ENCODE peak calls at places on chromosomes 11 and 22, in six cellular contexts. O is cardiac muscle cell, D is HFF-Myc, G is natural killer cell, Y is dorsolateral prefrontal cortex, H is HFFc6. K is an unnamed sample.

GRCh38 chr11:15829312-15829711 is 527.0 kb downstream of the SOX6 start:
- DNase-seq in O (no peak), D (no peak), G (no peak), Y (no peak), H (no peak), K (no peak)

GRCh38 chr11:125084057-125084416 is 20.9 kb downstream of the SLC37A2 start:
- DNase-seq in O (no peak), D (no peak), G (no peak), Y (peak; percentile 28), H (no peak), K (no peak)

GRCh38 chr11:72821221-72821919 is 7.2 kb downstream of the ATG16L2 start:
- DNase-seq in O (no peak), D (no peak), G (no peak), Y (peak; percentile 45), H (no peak), K (no peak)

GRCh38 chr11:30000986-30001385 is 15.8 kb downstream of the KCNA4 start:
- DNase-seq in O (no peak), D (no peak), G (no peak), Y (no peak), H (no peak), K (no peak)

GRCh38 chr11:78929092-78929905 is 354.6 kb upstream of the NARS2 start:
- DNase-seq in O (no peak), D (no peak), G (no peak), Y (no peak), H (no peak), K (no peak)

GRCh38 chr22:41334215-41334614 is 32.9 kb downstream of the ZC3H7B start:
- DNase-seq in O (no peak), D (no peak), G (no peak), Y (no peak), H (no peak), K (no peak)

GRCh38 chr11:69337211-69337721 is 43.3 kb downstream of the MYEOV start:
- DNase-seq in O (no peak), D (no peak), G (no peak), Y (no peak), H (peak; percentile 54), K (peak; percentile 14)

GRCh38 chr22:26887456-26887855 is 230.1 kb downstream of the MIAT start:
- DNase-seq in O (peak; percentile 84), D (peak; percentile 80), G (no peak), Y (no peak), H (peak; percentile 74), K (no peak)

GRCh38 chr11:130023204-130023603 is 20.6 kb upstream of the PRDM10 start:
- DNase-seq in O (peak; percentile 68), D (no peak), G (no peak), Y (no peak), H (peak; percentile 66), K (no peak)

GRCh38 chr22:50521710-50522109 is 3.7 kb downstream of the SCO2 start:
- DNase-seq in O (no peak), D (no peak), G (no peak), Y (no peak), H (no peak), K (no peak)

GRCh38 chr11:20973959-20974358 is 304.6 kb downstream of the NELL1 start:
- DNase-seq in O (no peak), D (no peak), G (no peak), Y (no peak), H (no peak), K (no peak)

GRCh38 chr22:48265000-48265625 is 1502.7 kb downstream of the TBC1D22A start:
- DNase-seq in O (no peak), D (no peak), G (no peak), Y (no peak), H (no peak), K (no peak)

GRCh38 chr11:130677486-130678153 is 229.2 kb downstream of the ADAMTS15 start:
- DNase-seq in O (peak; percentile 96), D (peak; percentile 46), G (no peak), Y (no peak), H (peak; percentile 89), K (no peak)

GRCh38 chr11:13448876-13449275 is 14.1 kb downstream of the BTBD10 start:
- DNase-seq in O (peak; percentile 85), D (no peak), G (no peak), Y (no peak), H (no peak), K (no peak)

GRCh38 chr22:46363611-46364321 is 28.3 kb downstream of the TRMU start:
- DNase-seq in O (no peak), D (no peak), G (no peak), Y (no peak), H (no peak), K (no peak)

GRCh38 chr22:25692392-25692791 is 49.6 kb upstream of the MYO18B start:
- DNase-seq in O (no peak), D (no peak), G (no peak), Y (no peak), H (no peak), K (no peak)

GRCh38 chr22:39182478-39183030 is 30.1 kb upstream of the CBX7 start:
- DNase-seq in O (peak; percentile 57), D (no peak), G (no peak), Y (no peak), H (no peak), K (no peak)

GRCh38 chr11:105244157-105244820 is 104.7 kb upstream of the CARD18 start:
- DNase-seq in O (peak; percentile 93), D (peak; percentile 89), G (no peak), Y (no peak), H (peak; percentile 91), K (no peak)

DNA sequence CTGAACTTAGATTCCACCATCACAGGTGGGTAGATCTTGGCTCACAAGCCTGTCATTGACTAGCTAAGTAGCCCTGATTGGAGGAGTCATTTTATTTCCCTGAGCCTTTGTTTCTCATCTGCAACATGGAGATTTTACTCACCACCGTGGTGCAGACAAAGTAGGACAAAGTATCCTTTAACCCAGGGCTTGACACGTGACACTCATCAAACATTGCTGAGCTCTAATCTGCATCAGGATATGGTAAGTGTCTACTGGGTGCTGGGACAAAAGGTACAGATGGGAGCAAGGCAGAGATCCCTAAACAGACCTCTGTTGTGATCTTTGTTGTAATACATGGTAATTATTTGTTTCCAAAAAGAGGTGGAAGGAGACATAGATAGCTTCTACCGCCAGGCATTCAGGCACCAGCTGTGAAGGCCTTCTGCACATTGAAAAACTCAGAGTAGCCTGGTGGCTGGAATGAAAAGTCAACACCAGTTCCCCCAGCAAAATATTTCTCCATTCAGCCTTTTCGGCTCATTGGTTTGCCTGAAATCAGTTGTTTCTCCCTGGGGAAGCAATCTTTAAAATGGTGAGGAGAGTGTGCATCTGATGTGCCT is 18.3 kb upstream of the MICAL2 start:
- DNase-seq in O (no peak), D (no peak), G (no peak), Y (no peak), H (no peak), K (no peak)
- TF ChIP-seq CTCF in O (no peak), D (no peak), G (no peak), Y (no peak), H (peak; percentile 53), K (no peak)

GRCh38 chr11:18168372-18168771 is 4.3 kb upstream of the MRGPRX4 start:
- DNase-seq in O (no peak), D (no peak), G (no peak), Y (no peak), H (no peak), K (no peak)

GRCh38 chr11:18172686-18173085 is at the start of gene MRGPRX4:
- DNase-seq in O (no peak), D (no peak), G (no peak), Y (no peak), H (no peak), K (no peak)

GRCh38 chr11:18173225-18173866 is 709 bp downstream of the MRGPRX4 start:
- DNase-seq in O (no peak), D (no peak), G (no peak), Y (no peak), H (no peak), K (no peak)

GRCh38 chr11:18171377-18172000 is 1.1 kb upstream of the MRGPRX4 start:
- DNase-seq in O (peak; percentile 47), D (peak; percentile 10), G (no peak), Y (no peak), H (peak; percentile 29), K (no peak)
- TF ChIP-seq CTCF in O (peak; percentile 65), D (peak; percentile 66), G (no peak), Y (no peak), H (peak; percentile 80), K (no peak)

GRCh38 chr22:44362249-44363040 is 49.7 kb upstream of the SHISAL1 start:
- DNase-seq in O (no peak), D (no peak), G (no peak), Y (no peak), H (no peak), K (no peak)

GRCh38 chr22:44361391-44362126 is 48.8 kb upstream of the SHISAL1 start:
- DNase-seq in O (no peak), D (no peak), G (no peak), Y (no peak), H (no peak), K (no peak)

GRCh38 chr22:44360306-44360685 is 47.5 kb upstream of the SHISAL1 start:
- DNase-seq in O (no peak), D (no peak), G (no peak), Y (no peak), H (no peak), K (no peak)

GRCh38 chr22:44359496-44360110 is 46.9 kb upstream of the SHISAL1 start:
- DNase-seq in O (no peak), D (no peak), G (no peak), Y (no peak), H (no peak), K (no peak)

GRCh38 chr22:44360686-44361381 is 48.1 kb upstream of the SHISAL1 start:
- DNase-seq in O (peak; percentile 81), D (peak; percentile 47), G (no peak), Y (no peak), H (peak; percentile 75), K (no peak)
- TF ChIP-seq CTCF in O (peak; percentile 46), D (peak; percentile 16), G (no peak), Y (no peak), H (peak; percentile 51), K (no peak)

GRCh38 chr11:33179431-33179830 is 18.2 kb upstream of the CSTF3 start:
- DNase-seq in O (peak; percentile 36), D (no peak), G (no peak), Y (no peak), H (no peak), K (no peak)

GRCh38 chr11:33177676-33178336 is 16.5 kb upstream of the CSTF3 start:
- DNase-seq in O (peak; percentile 24), D (no peak), G (no peak), Y (no peak), H (no peak), K (no peak)

GRCh38 chr11:33178443-33179154 is 17.3 kb upstream of the CSTF3 start:
- DNase-seq in O (no peak), D (no peak), G (no peak), Y (no peak), H (peak; percentile 23), K (no peak)

GRCh38 chr11:33185756-33186155 is 24.5 kb upstream of the CSTF3 start:
- DNase-seq in O (no peak), D (no peak), G (no peak), Y (no peak), H (no peak), K (no peak)

DNA sequence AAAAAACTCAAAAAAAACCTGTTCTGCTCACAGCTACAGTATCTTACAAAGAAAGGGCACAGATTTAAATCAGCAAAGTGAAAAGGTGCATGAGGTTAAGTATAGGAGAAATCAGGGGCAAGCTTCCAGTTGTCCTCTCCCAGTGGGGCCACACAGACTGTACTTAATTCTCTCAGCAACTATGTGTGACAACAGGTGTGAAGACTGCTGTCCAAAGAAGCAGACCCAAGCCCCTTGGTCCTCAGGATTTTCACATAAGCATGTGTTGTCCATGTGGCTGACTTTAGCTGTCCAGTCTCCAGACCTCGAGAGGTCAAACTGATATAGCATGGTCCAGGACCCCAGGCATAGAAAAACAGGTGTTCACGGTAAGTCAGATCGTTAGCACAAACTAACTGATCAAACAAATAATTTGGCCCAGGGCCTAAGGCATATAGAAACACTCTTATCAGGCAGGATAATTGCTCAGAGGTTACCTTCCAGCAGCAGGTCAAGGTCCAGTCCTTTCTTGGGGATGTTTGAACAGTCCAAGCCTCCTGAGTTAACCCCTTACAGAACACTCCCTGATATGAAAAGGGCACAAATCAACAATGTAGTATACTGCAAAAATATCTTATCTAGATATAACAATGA is 21.1 kb upstream of the CSTF3 start:
- DNase-seq in O (no peak), D (no peak), G (no peak), Y (no peak), H (no peak), K (no peak)
- TF ChIP-seq CTCF in O (no peak), D (no peak), G (no peak), Y (no peak), H (no peak), K (no peak)

K was measured in omental fat pad.